ENCODE peak calls at places on chromosomes 12 and 14, in seven cellular contexts. L is breast epithelium, E is right lobe of liver, U is pancreas, X is caudate nucleus, C is GM23248, W is IMR-90. O is an unnamed sample.
A peak's percentile ranks its signal among the peaks of the same experiment; 100 is the strongest.

GRCh38 chr14:90791481-90791880 is 24.7 kb downstream of the TTC7B start:
- DNase-seq in L (no peak), E (no peak), U (no peak), X (no peak), C (no peak), W (no peak), O (no peak)

GRCh38 chr12:6538420-6539275 is 4.3 kb downstream of the GAPDH start:
- DNase-seq in L (no peak), E (no peak), U (no peak), X (no peak), C (peak; percentile 50), W (peak; percentile 60), O (no peak)

GRCh38 chr12:31629756-31630732 is 29.4 kb upstream of the ETFBKMT start:
- DNase-seq in L (no peak), E (no peak), U (peak; percentile 36), X (no peak), C (peak; percentile 56), W (peak; percentile 55), O (no peak)

GRCh38 chr12:10243803-10244520 is 31.3 kb downstream of the GABARAPL1 start:
- DNase-seq in L (no peak), E (no peak), U (no peak), X (no peak), C (no peak), W (no peak), O (no peak)

GRCh38 chr12:25121916-25122315 is 73.0 kb downstream of the DNAI7 start:
- DNase-seq in L (no peak), E (no peak), U (no peak), X (no peak), C (peak; percentile 10), W (peak; percentile 55), O (no peak)

GRCh38 chr14:35051796-35052195 is 5.7 kb downstream of the FAM177A1 start:
- DNase-seq in L (no peak), E (no peak), U (no peak), X (no peak), C (no peak), W (peak; percentile 24), O (no peak)

GRCh38 chr12:75891072-75891471 is 140.5 kb downstream of the PHLDA1 start:
- DNase-seq in L (no peak), E (no peak), U (no peak), X (no peak), C (no peak), W (no peak), O (no peak)

GRCh38 chr12:88419794-88420193 is 160.5 kb downstream of the KITLG start:
- DNase-seq in L (no peak), E (no peak), U (no peak), X (no peak), C (peak; percentile 73), W (peak; percentile 17), O (no peak)

GRCh38 chr12:366820-367219 is 22.3 kb downstream of the KDM5A start:
- DNase-seq in L (no peak), E (no peak), U (no peak), X (no peak), C (no peak), W (no peak), O (no peak)

GRCh38 chr12:186006-186625 is 27.8 kb downstream of the SLC6A12 start:
- DNase-seq in L (no peak), E (no peak), U (no peak), X (no peak), C (no peak), W (no peak), O (no peak)

GRCh38 chr14:105866841-105867321 is 340.5 kb downstream of the TMEM121 start:
- DNase-seq in L (no peak), E (peak; percentile 30), U (no peak), X (no peak), C (no peak), W (no peak), O (no peak)

GRCh38 chr12:5500326-5500659 is 68.4 kb downstream of the NTF3 start:
- DNase-seq in L (no peak), E (no peak), U (no peak), X (no peak), C (no peak), W (no peak), O (no peak)

GRCh38 chr14:50501642-50502041 is 30.7 kb downstream of the MAP4K5 start:
- DNase-seq in L (no peak), E (no peak), U (no peak), X (no peak), C (peak; percentile 84), W (peak; percentile 81), O (no peak)

GRCh38 chr12:68445836-68446235 is 113.7 kb upstream of the MDM1 start:
- DNase-seq in L (no peak), E (no peak), U (no peak), X (no peak), C (no peak), W (peak; percentile 51), O (no peak)

GRCh38 chr12:121128908-121129704 is 3.6 kb upstream of the P2RX7 start:
- DNase-seq in L (peak; percentile 48), E (peak; percentile 92), U (peak; percentile 51), X (peak; percentile 92), C (peak; percentile 52), W (peak; percentile 27), O (peak; percentile 95)

GRCh38 chr14:29814153-29815057 is 113.2 kb downstream of the PRKD1 start:
- DNase-seq in L (peak; percentile 32), E (no peak), U (peak; percentile 69), X (peak; percentile 59), C (no peak), W (peak; percentile 44), O (peak; percentile 51)

GRCh38 chr12:116559080-116559329 is 176 bp upstream of the MAP1LC3B2 start:
- DNase-seq in L (no peak), E (no peak), U (no peak), X (no peak), C (no peak), W (no peak), O (no peak)

GRCh38 chr12:11795192-11795909 is 145.9 kb downstream of the ETV6 start:
- DNase-seq in L (no peak), E (no peak), U (no peak), X (no peak), C (peak; percentile 22), W (no peak), O (no peak)

GRCh38 chr12:11798856-11799530 is 149.5 kb downstream of the ETV6 start:
- DNase-seq in L (no peak), E (no peak), U (no peak), X (no peak), C (peak; percentile 74), W (peak; percentile 88), O (no peak)

GRCh38 chr12:11795910-11796459 is 146.5 kb downstream of the ETV6 start:
- DNase-seq in L (no peak), E (no peak), U (peak; percentile 33), X (no peak), C (peak; percentile 38), W (peak; percentile 91), O (no peak)

GRCh38 chr12:11797317-11797913 is 147.9 kb downstream of the ETV6 start:
- DNase-seq in L (peak; percentile 63), E (no peak), U (no peak), X (no peak), C (peak; percentile 38), W (peak; percentile 97), O (no peak)

DNA sequence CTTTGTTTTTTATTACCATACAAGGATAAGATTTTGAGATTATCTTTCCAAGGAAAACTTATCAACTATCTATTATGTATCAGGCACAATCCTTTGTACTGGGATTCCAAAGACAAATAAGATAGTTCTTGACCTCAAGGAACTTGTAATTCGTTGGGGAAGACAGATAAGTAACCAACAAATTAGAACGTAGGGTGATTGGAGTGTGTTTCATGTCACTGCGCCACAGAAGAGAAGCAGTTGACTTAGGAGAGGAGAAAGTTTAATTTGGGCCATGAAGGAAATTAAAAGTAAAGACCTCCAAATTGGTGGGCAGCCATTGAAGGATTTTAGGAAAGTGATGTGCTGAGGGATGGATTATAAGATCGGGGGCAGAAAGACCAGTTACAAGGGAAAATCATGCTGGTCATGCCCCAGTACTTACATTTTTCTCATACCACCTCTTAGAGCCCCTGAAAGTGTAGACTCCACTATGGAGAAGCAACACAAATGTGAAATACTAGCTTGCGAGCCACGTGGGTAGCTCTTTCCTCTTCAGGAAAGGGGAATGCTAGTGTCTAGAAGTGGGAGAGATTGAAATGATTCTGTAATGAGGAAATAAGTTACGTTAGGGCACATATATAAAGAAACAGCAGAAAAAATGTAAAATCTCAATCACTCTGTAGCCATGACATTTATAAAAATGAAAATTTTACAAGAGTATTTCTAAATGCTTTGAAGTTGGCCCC is 148.7 kb downstream of the ETV6 start:
- DNase-seq in L (no peak), E (no peak), U (no peak), X (no peak), C (no peak), W (no peak), O (no peak)
- H3K27ac ChIP-seq in L (no peak overlapping the region), E (peak overlapping the region; percentile 2), U (no peak overlapping the region), X (no peak overlapping the region), C (peak overlapping the region; percentile 46), W (peak overlapping the region; percentile 96), O (no peak overlapping the region)

GRCh38 chr12:112196476-112196875 is 71.1 kb downstream of the TRAFD1 start:
- DNase-seq in L (no peak), E (no peak), U (no peak), X (no peak), C (no peak), W (no peak), O (no peak)
- H3K27ac ChIP-seq in L (no peak overlapping the region), E (no peak overlapping the region), U (no peak overlapping the region), X (no peak overlapping the region), C (no peak overlapping the region), W (no peak overlapping the region), O (no peak overlapping the region)

GRCh38 chr14:73720636-73721035 is 6.5 kb upstream of the PNMA1 start:
- DNase-seq in L (no peak), E (no peak), U (no peak), X (no peak), C (no peak), W (no peak), O (no peak)

GRCh38 chr14:73719791-73720190 is 5.6 kb upstream of the PNMA1 start:
- DNase-seq in L (no peak), E (peak; percentile 80), U (no peak), X (no peak), C (no peak), W (peak; percentile 31), O (no peak)

GRCh38 chr14:73717998-73718741 is 4.0 kb upstream of the PNMA1 start:
- DNase-seq in L (no peak), E (no peak), U (no peak), X (no peak), C (no peak), W (peak; percentile 76), O (no peak)

GRCh38 chr14:73718742-73719251 is 4.6 kb upstream of the PNMA1 start:
- DNase-seq in L (no peak), E (no peak), U (no peak), X (peak; percentile 36), C (no peak), W (no peak), O (no peak)

DNA sequence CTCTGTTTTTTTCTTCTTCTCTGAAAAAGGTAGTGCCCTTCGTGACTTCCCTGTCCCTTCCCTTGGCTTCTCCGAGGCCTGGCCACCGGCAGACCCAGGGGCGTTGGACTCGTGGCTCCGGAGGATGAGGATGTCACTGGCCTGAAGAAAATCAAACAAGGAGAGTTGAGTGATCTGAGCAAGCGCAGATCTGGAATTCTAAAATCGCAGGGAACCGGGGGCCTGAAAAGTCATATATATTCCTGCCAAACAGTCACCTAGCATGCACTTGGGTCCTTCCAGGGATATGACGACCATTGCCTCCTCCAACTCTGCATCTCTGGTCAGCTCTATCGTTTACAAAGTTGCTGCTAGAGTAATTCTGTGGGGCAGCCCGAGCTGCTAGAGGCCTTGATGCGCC is 5.2 kb upstream of the PNMA1 start:
- DNase-seq in L (no peak), E (no peak), U (no peak), X (no peak), C (no peak), W (no peak), O (no peak)
- H3K27ac ChIP-seq in L (peak overlapping the region; percentile 78), E (no peak overlapping the region), U (no peak overlapping the region), X (peak overlapping the region; percentile 74), C (no peak overlapping the region), W (no peak overlapping the region), O (no peak overlapping the region)

GRCh38 chr14:85535916-85536834 is 6.2 kb downstream of the FLRT2 start:
- DNase-seq in L (no peak), E (no peak), U (no peak), X (no peak), C (peak; percentile 92), W (peak; percentile 79), O (no peak)
- H3K27ac ChIP-seq in L (peak overlapping the region; percentile 49), E (no peak overlapping the region), U (no peak overlapping the region), X (peak overlapping the region; percentile 31), C (peak overlapping the region; percentile 87), W (peak overlapping the region; percentile 51), O (no peak overlapping the region)

O was measured in substantia nigra.